ENCODE peak calls at places on chromosomes 3 and 15, in six cellular contexts. P is A549, G is GM12878, W is NB4, X is K562, L is HepG2. E is an unnamed sample.

GRCh38 chr15:100318880-100319279 is 22.9 kb downstream of the ADAMTS17 start:
- DNase-seq in P (no peak), G (no peak), W (no peak), X (no peak), L (no peak), E (no peak)

GRCh38 chr3:187740446-187741399 is 4.5 kb downstream of the BCL6 start:
- DNase-seq in P (peak), G (no peak), W (peak), X (peak), L (no peak), E (peak)

GRCh38 chr15:70362911-70363310 is 265.2 kb upstream of the TLE3 start:
- DNase-seq in P (peak), G (no peak), W (no peak), X (peak), L (peak), E (peak)

GRCh38 chr3:100205161-100205560 is 55.6 kb upstream of the TBC1D23 start:
- DNase-seq in P (no peak), G (no peak), W (no peak), X (no peak), L (no peak), E (no peak)

GRCh38 chr3:61560452-61561373 is 658 bp upstream of the PTPRG start:
- DNase-seq in P (peak), G (no peak), W (peak), X (no peak), L (peak), E (peak)

GRCh38 chr3:185460719-185461350 is 38.0 kb downstream of the TMEM41A start:
- DNase-seq in P (peak), G (no peak), W (peak), X (peak), L (no peak), E (peak)

GRCh38 chr3:43030162-43030935 is 51.2 kb downstream of the GASK1A start:
- DNase-seq in P (no peak), G (no peak), W (no peak), X (no peak), L (no peak), E (no peak)

GRCh38 chr15:66080791-66081475 is 172.6 kb downstream of the MEGF11 start:
- DNase-seq in P (peak), G (no peak), W (no peak), X (peak), L (peak), E (no peak)

GRCh38 chr3:66393486-66394260 is 107.1 kb downstream of the LRIG1 start:
- DNase-seq in P (no peak), G (peak), W (peak), X (no peak), L (no peak), E (peak)

GRCh38 chr15:75827691-75828090 is 15.6 kb upstream of the UBE2Q2 start:
- DNase-seq in P (no peak), G (no peak), W (no peak), X (no peak), L (no peak), E (no peak)

GRCh38 chr3:129616713-129617112 is 10.2 kb upstream of the PLXND1 start:
- DNase-seq in P (no peak), G (no peak), W (peak), X (no peak), L (no peak), E (no peak)

GRCh38 chr15:74045636-74046274 is 36.6 kb downstream of the GOLGA6A start:
- DNase-seq in P (no peak), G (no peak), W (no peak), X (no peak), L (no peak), E (no peak)

GRCh38 chr15:50685191-50685975 is 1.2 kb downstream of the TRPM7 start:
- DNase-seq in P (no peak), G (no peak), W (peak), X (no peak), L (no peak), E (peak)

GRCh38 chr15:72375501-72375845 is 341 bp downstream of the HEXA start:
- DNase-seq in P (no peak), G (no peak), W (peak), X (no peak), L (no peak), E (no peak)

GRCh38 chr15:60528530-60528929 is 49.6 kb upstream of the ICE2 start:
- DNase-seq in P (peak), G (no peak), W (no peak), X (no peak), L (no peak), E (peak)

GRCh38 chr3:73786346-73786807 is 161.6 kb upstream of the PDZRN3 start:
- DNase-seq in P (no peak), G (no peak), W (no peak), X (no peak), L (no peak), E (peak)

GRCh38 chr3:175002732-175003143 is 143.6 kb downstream of the NAALADL2 start:
- DNase-seq in P (no peak), G (no peak), W (no peak), X (no peak), L (no peak), E (no peak)

DNA sequence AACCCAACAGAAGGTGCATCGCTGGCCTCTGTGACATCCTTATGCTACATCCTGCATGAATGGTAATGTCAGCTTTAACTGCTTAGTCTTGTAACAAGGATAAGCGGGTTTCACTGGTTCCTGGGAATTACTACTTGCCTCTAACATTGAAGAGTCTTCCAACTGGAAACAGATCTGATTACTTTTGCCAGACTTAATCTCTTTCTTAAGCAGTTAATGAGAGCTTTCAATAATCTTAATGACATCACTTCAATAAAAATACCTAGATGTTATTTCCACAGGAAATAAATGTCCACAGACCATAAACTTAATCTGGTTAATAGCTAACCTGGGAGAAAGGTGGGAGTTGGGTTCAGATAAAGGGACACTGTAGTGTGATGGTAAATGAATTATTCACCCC is 44.0 kb downstream of the FMN1 start:
- DNase-seq in P (no peak), G (no peak), W (no peak), X (no peak), L (no peak), E (no peak)
- TF ChIP-seq MYC in P (no peak), G (no peak), W (no peak), X (no peak), L (no peak), E (no peak)

DNA sequence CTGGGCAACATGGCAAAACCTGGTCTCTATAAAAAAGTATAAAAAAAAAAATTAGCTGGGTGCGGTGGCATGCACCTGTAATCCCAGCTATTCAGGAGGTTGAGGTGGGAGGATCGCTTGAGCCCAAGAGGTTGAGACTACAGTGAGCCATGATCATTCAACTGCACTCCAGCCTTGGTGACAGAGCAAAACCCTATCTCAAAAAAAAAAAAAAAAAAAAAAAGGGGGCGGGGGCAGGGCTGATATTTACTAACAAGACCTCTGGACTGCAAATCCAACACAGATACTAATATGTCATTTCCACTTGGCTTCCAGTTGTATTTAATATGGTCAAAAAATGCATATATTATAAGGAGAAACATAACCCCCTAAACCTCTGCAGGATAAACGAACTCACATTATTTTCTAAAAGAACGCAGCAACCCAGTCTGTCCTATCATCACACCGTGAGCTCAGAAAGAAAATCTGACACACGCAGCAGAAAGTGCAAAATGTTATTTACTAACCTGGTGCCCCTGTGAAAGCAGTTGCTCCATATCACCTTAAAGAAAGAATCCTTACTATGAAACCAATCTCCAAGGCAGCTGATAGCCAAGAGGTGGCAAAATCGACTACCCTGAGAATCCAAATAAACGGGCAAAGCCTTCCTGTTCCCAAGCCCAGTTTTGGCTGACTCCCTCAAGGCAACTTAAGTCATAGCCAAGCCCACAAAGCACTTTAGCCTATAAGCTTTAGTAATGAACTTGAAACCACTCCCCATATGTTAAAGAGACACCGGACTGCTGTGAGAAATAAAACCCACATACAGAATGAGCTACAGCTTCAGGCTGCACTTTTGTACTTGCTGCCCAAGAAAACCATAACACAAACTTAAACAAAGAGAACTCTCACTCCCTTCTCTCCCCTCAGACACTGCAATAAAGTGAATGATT is 39.3 kb downstream of the PLD1 start:
- DNase-seq in P (peak), G (peak), W (peak), X (peak), L (peak), E (peak)
- TF ChIP-seq MYC in P (no peak), G (no peak), W (no peak), X (no peak), L (no peak), E (no peak)

GRCh38 chr15:81400640-81401236 is 26.7 kb upstream of the TMC3 start:
- DNase-seq in P (peak), G (peak), W (peak), X (peak), L (peak), E (peak)
- TF ChIP-seq MYC in P (no peak), G (no peak), W (no peak), X (no peak), L (no peak), E (no peak)

GRCh38 chr3:107064445-107065060 is 312.7 kb upstream of the CCDC54 start:
- DNase-seq in P (peak), G (peak), W (peak), X (peak), L (peak), E (peak)
- TF ChIP-seq MYC in P (no peak), G (no peak), W (peak), X (no peak), L (no peak), E (no peak)

GRCh38 chr3:194826594-194826993 is 140.9 kb downstream of the FAM43A start:
- DNase-seq in P (no peak), G (no peak), W (no peak), X (no peak), L (no peak), E (no peak)

GRCh38 chr3:194828126-194828525 is 142.4 kb downstream of the FAM43A start:
- DNase-seq in P (no peak), G (no peak), W (no peak), X (no peak), L (no peak), E (no peak)

GRCh38 chr3:194824100-194824499 is 138.4 kb downstream of the FAM43A start:
- DNase-seq in P (no peak), G (no peak), W (no peak), X (no peak), L (no peak), E (no peak)

GRCh38 chr3:194827486-194827885 is 141.8 kb downstream of the FAM43A start:
- DNase-seq in P (no peak), G (no peak), W (no peak), X (no peak), L (no peak), E (no peak)

GRCh38 chr3:194824676-194825075 is 139.0 kb downstream of the FAM43A start:
- DNase-seq in P (no peak), G (no peak), W (no peak), X (no peak), L (no peak), E (no peak)
- TF ChIP-seq MYC in P (no peak), G (no peak), W (no peak), X (no peak), L (no peak), E (no peak)

GRCh38 chr3:126340943-126341754 is 16.1 kb downstream of the KLF15 start:
- DNase-seq in P (no peak), G (no peak), W (no peak), X (no peak), L (peak), E (no peak)
- TF ChIP-seq MYC in P (no peak), G (no peak), W (no peak), X (no peak), L (peak), E (no peak)

DNA sequence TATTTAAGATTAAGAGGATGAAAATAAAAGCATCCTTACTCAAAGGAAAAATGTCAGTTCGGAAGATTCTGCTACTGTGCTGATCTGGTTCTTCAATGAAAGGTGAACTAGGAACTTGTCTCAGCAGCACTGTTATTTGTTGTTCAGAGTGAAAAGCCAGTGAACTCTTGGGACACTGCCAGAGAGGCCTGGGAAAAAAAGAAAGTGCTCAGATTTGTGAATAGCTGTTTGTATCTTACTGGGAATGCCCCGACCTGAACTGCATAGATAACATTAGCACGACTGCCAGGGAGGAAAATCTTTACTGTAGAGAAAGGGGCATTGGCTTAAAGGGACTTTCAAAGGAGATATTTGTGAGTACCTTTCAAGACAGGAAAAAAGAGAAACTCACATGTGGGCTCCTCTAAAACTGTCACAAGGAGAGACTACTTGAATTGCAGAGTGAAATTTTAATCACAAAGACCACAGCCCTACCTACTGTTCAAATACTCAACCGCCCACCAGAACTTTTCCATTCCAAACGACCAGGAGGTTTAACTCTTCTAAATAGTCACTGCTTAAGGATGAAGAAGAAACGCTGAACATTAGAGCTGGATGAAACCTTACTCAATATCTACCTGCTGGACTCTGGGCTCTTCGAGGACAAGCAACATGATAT is 13.6 kb downstream of the TAMM41 start:
- DNase-seq in P (no peak), G (no peak), W (no peak), X (no peak), L (peak), E (peak)
- TF ChIP-seq MYC in P (no peak), G (no peak), W (no peak), X (no peak), L (no peak), E (no peak)

GRCh38 chr3:16807441-16807840 is 77.3 kb upstream of the PLCL2 start:
- DNase-seq in P (no peak), G (no peak), W (no peak), X (no peak), L (no peak), E (peak)
- TF ChIP-seq MYC in P (no peak), G (no peak), W (no peak), X (no peak), L (no peak), E (no peak)

GRCh38 chr3:68467465-68467864 is 464.9 kb downstream of the TAFA4 start:
- DNase-seq in P (no peak), G (no peak), W (no peak), X (no peak), L (no peak), E (no peak)
- TF ChIP-seq MYC in P (no peak), G (no peak), W (no peak), X (no peak), L (no peak), E (no peak)